ENCODE peak calls at places on chromosomes 6 and 20, in six cellular contexts. One of them, this sample, is unnamed.
A peak's percentile ranks its signal among the peaks of the same experiment; 100 is the strongest.

GRCh38 chr20:45963059-45964011 is 8.7 kb downstream of the ZNF335 start:
- DNase-seq in HepG2: peak; percentile 82
- DNase-seq in GM12878: no peak
- DNase-seq in endothelial cell of umbilical vein: peak; percentile 36
- DNase-seq in K562: peak; percentile 64
- DNase-seq in A549: peak; percentile 28
- DNase-seq in this sample: peak; percentile 66

GRCh38 chr20:1302578-1303541 is 26.1 kb downstream of the SDCBP2 start:
- DNase-seq in HepG2: no peak
- DNase-seq in GM12878: no peak
- DNase-seq in K562: peak; percentile 10
- DNase-seq in A549: no peak
- DNase-seq in endothelial cell of umbilical vein: no peak
- DNase-seq in this sample: peak; percentile 74

GRCh38 chr20:62735331-62735821 is 26.7 kb downstream of the NTSR1 start:
- DNase-seq in endothelial cell of umbilical vein: no peak
- DNase-seq in GM12878: no peak
- DNase-seq in K562: peak; percentile 38
- DNase-seq in HepG2: no peak
- DNase-seq in A549: no peak
- DNase-seq in this sample: peak; percentile 93

GRCh38 chr20:20820104-20820503 is 107.7 kb upstream of the RALGAPA2 start:
- DNase-seq in endothelial cell of umbilical vein: peak; percentile 40
- DNase-seq in GM12878: no peak
- DNase-seq in HepG2: peak; percentile 68
- DNase-seq in K562: peak; percentile 41
- DNase-seq in A549: peak; percentile 40
- DNase-seq in this sample: peak; percentile 64

GRCh38 chr20:59822291-59823029 is 111.0 kb downstream of the SYCP2 start:
- DNase-seq in GM12878: no peak
- DNase-seq in HepG2: no peak
- DNase-seq in A549: no peak
- DNase-seq in K562: no peak
- DNase-seq in endothelial cell of umbilical vein: no peak
- DNase-seq in this sample: no peak

GRCh38 chr6:54655162-54655561 is 191.4 kb upstream of the FAM83B start:
- DNase-seq in A549: no peak
- DNase-seq in HepG2: no peak
- DNase-seq in K562: no peak
- DNase-seq in GM12878: no peak
- DNase-seq in endothelial cell of umbilical vein: no peak
- DNase-seq in this sample: no peak

GRCh38 chr6:39377530-39377929 is 55.0 kb upstream of the KCNK16 start:
- DNase-seq in K562: peak; percentile 29
- DNase-seq in endothelial cell of umbilical vein: peak; percentile 49
- DNase-seq in HepG2: peak; percentile 33
- DNase-seq in A549: peak; percentile 36
- DNase-seq in GM12878: no peak
- DNase-seq in this sample: peak; percentile 56

GRCh38 chr6:3414704-3415453 is 42.0 kb downstream of the SLC22A23 start:
- DNase-seq in A549: no peak
- DNase-seq in GM12878: no peak
- DNase-seq in endothelial cell of umbilical vein: no peak
- DNase-seq in HepG2: peak; percentile 80
- DNase-seq in K562: peak; percentile 70
- DNase-seq in this sample: peak; percentile 21

GRCh38 chr6:104566411-104566810 is 293.3 kb downstream of the HACE1 start:
- DNase-seq in endothelial cell of umbilical vein: peak; percentile 14
- DNase-seq in K562: no peak
- DNase-seq in A549: no peak
- DNase-seq in HepG2: no peak
- DNase-seq in GM12878: no peak
- DNase-seq in this sample: no peak

GRCh38 chr6:25138024-25138696 is 141.0 kb upstream of the CARMIL1 start:
- DNase-seq in A549: peak; percentile 38
- DNase-seq in K562: peak; percentile 39
- DNase-seq in HepG2: no peak
- DNase-seq in GM12878: peak; percentile 81
- DNase-seq in endothelial cell of umbilical vein: peak; percentile 84
- DNase-seq in this sample: peak; percentile 83

GRCh38 chr20:41387433-41387832 is 20.8 kb upstream of the EMILIN3 start:
- DNase-seq in GM12878: no peak
- DNase-seq in HepG2: peak; percentile 31
- DNase-seq in K562: peak; percentile 34
- DNase-seq in A549: no peak
- DNase-seq in endothelial cell of umbilical vein: no peak
- DNase-seq in this sample: no peak

GRCh38 chr6:13139119-13139518 is 189.2 kb downstream of the TBC1D7 start:
- DNase-seq in K562: no peak
- DNase-seq in HepG2: no peak
- DNase-seq in A549: no peak
- DNase-seq in endothelial cell of umbilical vein: no peak
- DNase-seq in GM12878: no peak
- DNase-seq in this sample: no peak

GRCh38 chr6:13733178-13733851 is 21.7 kb upstream of the RANBP9 start:
- DNase-seq in HepG2: peak; percentile 46
- DNase-seq in K562: peak; percentile 46
- DNase-seq in GM12878: no peak
- DNase-seq in A549: no peak
- DNase-seq in endothelial cell of umbilical vein: no peak
- DNase-seq in this sample: no peak

GRCh38 chr6:105515054-105515453 is 112.2 kb upstream of the PREP start:
- DNase-seq in GM12878: no peak
- DNase-seq in K562: no peak
- DNase-seq in HepG2: no peak
- DNase-seq in endothelial cell of umbilical vein: no peak
- DNase-seq in A549: no peak
- DNase-seq in this sample: no peak

GRCh38 chr6:39366875-39367618 is 44.5 kb upstream of the KCNK16 start:
- DNase-seq in endothelial cell of umbilical vein: no peak
- DNase-seq in GM12878: no peak
- DNase-seq in A549: no peak
- DNase-seq in HepG2: no peak
- DNase-seq in K562: no peak
- DNase-seq in this sample: no peak

GRCh38 chr6:157428418-157429202 is 47.6 kb downstream of the ZDHHC14 start:
- DNase-seq in endothelial cell of umbilical vein: no peak
- DNase-seq in GM12878: no peak
- DNase-seq in K562: peak; percentile 62
- DNase-seq in A549: peak; percentile 18
- DNase-seq in HepG2: peak; percentile 73
- DNase-seq in this sample: no peak

GRCh38 chr6:149045404-149045803 is 272.1 kb upstream of the TAB2 start:
- DNase-seq in A549: no peak
- DNase-seq in K562: no peak
- DNase-seq in GM12878: no peak
- DNase-seq in HepG2: peak; percentile 33
- DNase-seq in endothelial cell of umbilical vein: no peak
- DNase-seq in this sample: peak; percentile 29

GRCh38 chr6:118791499-118791898 is 102.5 kb upstream of the ASF1A start:
- DNase-seq in K562: no peak
- DNase-seq in endothelial cell of umbilical vein: no peak
- DNase-seq in A549: no peak
- DNase-seq in HepG2: no peak
- DNase-seq in GM12878: no peak
- DNase-seq in this sample: no peak

GRCh38 chr6:35091353-35092083 is 49.6 kb downstream of the TCP11 start:
- DNase-seq in A549: no peak
- DNase-seq in endothelial cell of umbilical vein: no peak
- DNase-seq in K562: no peak
- DNase-seq in HepG2: no peak
- DNase-seq in GM12878: no peak
- DNase-seq in this sample: no peak

GRCh38 chr6:101232946-101233345 is 160.6 kb upstream of the GRIK2 start:
- DNase-seq in HepG2: no peak
- DNase-seq in A549: no peak
- DNase-seq in GM12878: no peak
- DNase-seq in K562: no peak
- DNase-seq in endothelial cell of umbilical vein: no peak
- DNase-seq in this sample: no peak

GRCh38 chr6:25100288-25100687 is 164.5 kb upstream of the RIPOR2 start:
- DNase-seq in HepG2: no peak
- DNase-seq in endothelial cell of umbilical vein: no peak
- DNase-seq in GM12878: no peak
- DNase-seq in K562: no peak
- DNase-seq in A549: no peak
- DNase-seq in this sample: no peak

DNA sequence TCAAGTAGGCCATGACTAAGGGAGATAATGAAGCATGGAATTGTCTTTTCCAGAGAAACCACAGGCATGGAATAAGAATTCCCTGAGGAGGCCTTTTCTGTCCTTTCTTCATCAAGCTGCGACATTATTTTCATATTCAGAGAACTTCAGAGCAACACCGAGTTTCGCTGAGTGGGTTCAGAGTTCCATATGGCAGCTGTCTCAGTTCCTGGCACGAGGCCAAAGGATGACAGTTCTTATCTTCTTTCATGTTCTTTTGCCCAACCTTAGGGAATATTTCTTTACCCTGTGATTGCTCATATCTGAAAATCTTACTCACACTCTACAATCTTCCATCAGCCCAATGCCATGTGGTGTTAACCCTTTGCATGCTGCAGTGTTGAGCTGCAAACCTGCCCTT is 135.3 kb upstream of the BMP2 start:
- DNase-seq in K562: peak; percentile 1
- DNase-seq in A549: no peak
- DNase-seq in endothelial cell of umbilical vein: no peak
- DNase-seq in GM12878: no peak
- DNase-seq in HepG2: peak; percentile 25
- DNase-seq in this sample: peak; percentile 33
- TF ChIP-seq MYC in K562: no peak
- TF ChIP-seq MYC in A549: no peak
- TF ChIP-seq MYC in endothelial cell of umbilical vein: no peak
- TF ChIP-seq MYC in GM12878: no peak
- TF ChIP-seq MYC in HepG2: no peak
- TF ChIP-seq MYC in this sample: no peak

DNA sequence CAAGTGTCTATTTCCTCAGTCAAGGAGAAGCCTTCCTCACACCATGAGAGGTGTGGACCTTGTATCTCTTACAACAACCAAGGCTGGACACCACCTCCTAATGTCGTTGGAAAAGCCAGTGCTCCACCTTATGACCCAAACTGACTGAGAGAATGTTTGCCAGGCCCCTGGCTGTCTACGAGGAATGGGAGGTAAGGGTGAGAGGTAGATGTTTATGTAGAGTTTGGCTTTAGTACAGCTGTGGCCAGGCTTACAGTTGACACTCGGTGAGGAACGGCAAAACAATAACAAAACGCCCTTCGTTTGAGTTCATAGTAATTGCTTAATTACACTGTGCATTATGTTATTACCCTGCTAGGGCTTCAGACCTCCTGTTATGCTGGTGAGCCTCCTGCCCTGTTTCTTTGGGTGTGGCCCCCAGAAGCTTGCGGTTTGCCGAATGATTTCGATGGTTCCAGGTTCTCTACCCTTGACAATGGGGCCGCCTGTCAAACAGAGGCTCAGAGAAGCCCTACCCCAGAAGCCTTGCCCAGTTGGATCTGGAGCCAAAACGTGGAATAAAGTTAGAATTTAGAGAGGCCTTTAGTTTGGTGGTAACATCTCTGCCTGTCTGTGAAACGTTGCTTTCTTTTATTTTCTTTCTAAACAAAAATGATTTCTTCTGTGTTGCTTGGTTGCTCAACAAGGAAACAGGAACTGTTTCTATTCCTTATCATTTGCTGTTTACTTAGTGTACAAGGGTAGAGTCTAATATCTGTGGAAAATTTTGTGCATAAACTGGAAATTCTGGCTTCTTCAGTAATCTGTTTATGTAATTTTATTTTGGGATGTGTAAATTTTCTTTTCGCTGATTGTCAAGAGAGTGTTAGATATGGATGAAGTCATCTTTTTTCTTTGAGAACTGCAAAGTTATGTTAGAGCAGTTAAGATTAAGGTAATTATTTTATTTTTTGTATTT is 60.4 kb upstream of the FOXQ1 start:
- DNase-seq in endothelial cell of umbilical vein: no peak
- DNase-seq in GM12878: no peak
- DNase-seq in HepG2: peak; percentile 35
- DNase-seq in A549: no peak
- DNase-seq in K562: no peak
- DNase-seq in this sample: no peak
- TF ChIP-seq MYC in endothelial cell of umbilical vein: no peak
- TF ChIP-seq MYC in GM12878: no peak
- TF ChIP-seq MYC in HepG2: no peak
- TF ChIP-seq MYC in A549: no peak
- TF ChIP-seq MYC in K562: no peak
- TF ChIP-seq MYC in this sample: no peak

GRCh38 chr20:34995192-34995591 is 39.5 kb downstream of the MYH7B start:
- DNase-seq in endothelial cell of umbilical vein: no peak
- DNase-seq in GM12878: no peak
- DNase-seq in HepG2: no peak
- DNase-seq in K562: no peak
- DNase-seq in A549: no peak
- DNase-seq in this sample: no peak
- TF ChIP-seq MYC in endothelial cell of umbilical vein: no peak
- TF ChIP-seq MYC in GM12878: no peak
- TF ChIP-seq MYC in HepG2: no peak
- TF ChIP-seq MYC in K562: no peak
- TF ChIP-seq MYC in A549: no peak
- TF ChIP-seq MYC in this sample: no peak

DNA sequence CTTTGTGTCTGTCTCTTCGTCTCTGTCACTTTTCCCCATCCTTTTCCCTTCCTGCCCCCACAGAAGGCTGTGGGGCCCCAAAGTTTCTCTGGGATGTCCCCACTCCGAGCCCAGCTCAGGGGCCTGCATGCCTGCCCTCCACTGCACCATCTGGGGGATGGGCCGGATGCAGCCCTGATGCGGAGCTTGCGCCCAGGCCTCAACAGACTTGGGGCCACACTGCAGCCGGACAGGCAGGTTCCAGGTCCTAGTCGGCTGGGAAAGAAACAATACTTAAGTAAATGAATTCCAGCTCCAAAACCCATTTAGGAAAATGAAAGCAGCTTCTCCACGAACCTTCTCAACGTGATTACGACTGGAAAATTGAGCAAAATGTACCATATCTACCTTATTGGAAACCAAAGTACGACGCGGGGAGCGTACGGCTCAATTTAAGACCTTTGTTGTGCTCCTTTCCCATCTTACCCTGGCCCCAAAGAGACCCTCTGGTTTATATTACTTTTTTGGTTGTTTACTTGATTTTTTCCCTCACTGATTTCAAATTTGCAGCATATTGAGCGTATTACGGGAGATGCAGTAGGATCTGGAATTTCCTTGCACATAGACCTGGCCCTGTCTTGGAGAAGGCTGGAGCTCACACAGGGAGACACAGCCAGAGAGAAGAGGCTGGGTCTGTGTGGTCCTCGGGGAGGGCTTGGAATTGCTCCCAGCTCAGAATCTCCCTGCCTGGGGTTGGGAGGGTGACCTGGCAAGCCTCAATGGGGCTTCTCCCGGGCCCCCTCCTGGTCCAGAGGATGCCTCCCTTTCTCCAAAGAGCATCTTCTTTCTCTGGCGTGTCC is 8.0 kb downstream of the FOXC1 start:
- DNase-seq in A549: no peak
- DNase-seq in HepG2: no peak
- DNase-seq in endothelial cell of umbilical vein: peak; percentile 59
- DNase-seq in K562: no peak
- DNase-seq in GM12878: no peak
- DNase-seq in this sample: no peak
- TF ChIP-seq MYC in A549: no peak
- TF ChIP-seq MYC in HepG2: no peak
- TF ChIP-seq MYC in endothelial cell of umbilical vein: no peak
- TF ChIP-seq MYC in K562: no peak
- TF ChIP-seq MYC in GM12878: no peak
- TF ChIP-seq MYC in this sample: no peak